ENCODE peak calls at places on chromosomes 13 and 19, in four cellular contexts. R, Q, X and L are unnamed samples.

GRCh38 chr19:45311640-45312039 is 11.0 kb downstream of the CKM start:
- DNase-seq in R (no peak), Q (no peak), X (no peak), L (no peak)

GRCh38 chr19:45291834-45292233 is 30.8 kb downstream of the CKM start:
- DNase-seq in R (no peak), Q (no peak), X (no peak), L (no peak)

GRCh38 chr13:27372896-27373295 is 51.5 kb upstream of the GTF3A start:
- DNase-seq in R (peak), Q (peak), X (no peak), L (no peak)

GRCh38 chr19:1057185-1057857 is 9.6 kb upstream of the ARHGAP45 start:
- DNase-seq in R (no peak), Q (no peak), X (no peak), L (peak)

GRCh38 chr19:7534531-7534980 is 961 bp upstream of the PNPLA6 start:
- DNase-seq in R (peak), Q (peak), X (no peak), L (no peak)

GRCh38 chr13:52737451-52737850 is 2.2 kb downstream of the CNMD start:
- DNase-seq in R (no peak), Q (no peak), X (no peak), L (no peak)

GRCh38 chr19:38115264-38115802 is 108.7 kb downstream of the DPF1 start:
- DNase-seq in R (no peak), Q (no peak), X (no peak), L (no peak)

GRCh38 chr13:110915874-110916670 is 1.2 kb upstream of the ANKRD10 start:
- DNase-seq in R (no peak), Q (no peak), X (no peak), L (no peak)

GRCh38 chr13:77724092-77724491 is 26.6 kb downstream of the SLAIN1 start:
- DNase-seq in R (no peak), Q (no peak), X (no peak), L (no peak)

GRCh38 chr13:40026174-40026585 is 370.7 kb downstream of the COG6 start:
- DNase-seq in R (no peak), Q (no peak), X (no peak), L (no peak)

GRCh38 chr19:4267101-4267900 is 11.8 kb upstream of the SHD start:
- DNase-seq in R (peak), Q (peak), X (no peak), L (peak)

GRCh38 chr13:39565036-39565949 is 37.7 kb downstream of the LHFPL6 start:
- DNase-seq in R (no peak), Q (no peak), X (no peak), L (no peak)

GRCh38 chr13:102610296-102610895 is 13.6 kb downstream of the TPP2 start:
- DNase-seq in R (no peak), Q (peak), X (no peak), L (no peak)

GRCh38 chr13:89660752-89661151 is 1686.7 kb upstream of the MIR17HG start:
- DNase-seq in R (no peak), Q (no peak), X (no peak), L (no peak)

GRCh38 chr13:107476068-107476467 is 739.3 kb downstream of the LIG4 start:
- DNase-seq in R (no peak), Q (no peak), X (no peak), L (no peak)

GRCh38 chr19:39151209-39151608 is 25.6 kb downstream of the PAK4 start:
- DNase-seq in R (no peak), Q (no peak), X (no peak), L (peak)

GRCh38 chr13:50152224-50152623 is 137.0 kb downstream of the KCNRG start:
- DNase-seq in R (no peak), Q (no peak), X (no peak), L (no peak)

GRCh38 chr19:38429055-38429810 is 3.2 kb upstream of the RASGRP4 start:
- DNase-seq in R (no peak), Q (no peak), X (no peak), L (no peak)

GRCh38 chr13:20801704-20802103 is 27.9 kb upstream of the EEF1AKMT1 start:
- DNase-seq in R (no peak), Q (no peak), X (no peak), L (no peak)

GRCh38 chr13:112735791-112736190 is 46.0 kb downstream of the ATP11A start:
- DNase-seq in R (peak), Q (no peak), X (no peak), L (peak)

GRCh38 chr13:75444016-75444415 is 38.0 kb downstream of the TBC1D4 start:
- DNase-seq in R (no peak), Q (no peak), X (no peak), L (no peak)

GRCh38 chr13:111460548-111461444 is 140.4 kb downstream of the TEX29 start:
- DNase-seq in R (peak), Q (peak), X (peak), L (no peak)

GRCh38 chr13:110333837-110334236 is 26.8 kb downstream of the COL4A2 start:
- DNase-seq in R (no peak), Q (no peak), X (no peak), L (no peak)

GRCh38 chr13:94327318-94327717 is 152.2 kb downstream of the DCT start:
- DNase-seq in R (no peak), Q (no peak), X (no peak), L (no peak)

GRCh38 chr13:23792680-23793079 is 96.5 kb downstream of the MIPEP start:
- DNase-seq in R (no peak), Q (no peak), X (no peak), L (no peak)

GRCh38 chr19:5695649-5696195 is 5.6 kb downstream of the RPL36 start:
- DNase-seq in R (no peak), Q (no peak), X (no peak), L (peak)

GRCh38 chr19:23286477-23286876 is 36.3 kb upstream of the ZNF724 start:
- DNase-seq in R (no peak), Q (no peak), X (no peak), L (no peak)

GRCh38 chr13:44197791-44198770 is 175.5 kb upstream of the SERP2 start:
- DNase-seq in R (no peak), Q (no peak), X (no peak), L (no peak)

GRCh38 chr13:67353891-67354459 is 123.8 kb upstream of the PCDH9 start:
- DNase-seq in R (no peak), Q (no peak), X (no peak), L (no peak)

GRCh38 chr13:51154029-51154555 is 43.0 kb upstream of the C13orf42 start:
- DNase-seq in R (no peak), Q (no peak), X (no peak), L (no peak)

DNA sequence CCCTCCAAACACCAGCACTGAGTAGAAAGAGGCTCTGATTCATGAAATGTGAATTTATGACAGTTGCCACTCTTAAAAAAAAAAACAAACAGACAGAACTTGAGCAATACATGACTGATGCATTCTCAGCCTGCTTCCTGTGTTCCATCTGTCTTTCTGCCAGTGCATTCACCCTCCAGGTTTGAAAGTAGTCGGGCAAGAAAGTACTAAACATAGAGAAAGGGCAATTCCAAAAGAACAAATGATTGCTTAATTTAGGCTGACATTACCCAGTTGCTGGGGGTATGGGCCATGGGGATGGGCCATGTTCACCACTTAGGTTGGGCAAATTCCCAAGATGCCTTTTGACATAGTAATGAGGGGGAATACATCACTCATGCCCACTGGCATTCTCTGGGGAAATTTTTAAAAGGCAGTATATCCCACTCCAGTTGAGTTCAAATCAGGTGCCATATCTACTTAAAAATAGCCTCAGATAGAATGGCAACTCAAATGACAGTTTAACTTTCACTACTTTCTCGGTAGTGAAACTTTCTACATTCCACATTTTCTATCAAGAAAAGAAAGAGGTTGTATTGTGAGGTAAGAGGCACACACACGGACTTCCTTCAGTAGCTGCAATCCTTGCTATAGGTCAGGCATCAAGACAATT is 5.5 kb downstream of the STARD13 start:
- DNase-seq in R (no peak), Q (no peak), X (no peak), L (no peak)
- H3K4me3 ChIP-seq in R (no peak), Q (no peak), X (no peak), L (no peak)

GRCh38 chr19:41928754-41929535 is 696 bp upstream of the ERFL start:
- DNase-seq in R (no peak), Q (peak), X (no peak), L (peak)
- TF ChIP-seq POLR2AphosphoS5 in R (no peak), Q (no peak), X (no peak), L (peak)

GRCh38 chr19:49809987-49810389 is 3.1 kb downstream of the FUZ start:
- DNase-seq in R (no peak), Q (no peak), X (no peak), L (no peak)
- H3K4me3 ChIP-seq in R (peak), Q (peak), X (peak), L (peak)

GRCh38 chr19:16447015-16447384 is 24.8 kb downstream of the EPS15L1 start:
- DNase-seq in R (peak), Q (peak), X (peak), L (peak)
- TF ChIP-seq POLR2AphosphoS5 in R (no peak), Q (no peak), X (no peak), L (peak)

DNA sequence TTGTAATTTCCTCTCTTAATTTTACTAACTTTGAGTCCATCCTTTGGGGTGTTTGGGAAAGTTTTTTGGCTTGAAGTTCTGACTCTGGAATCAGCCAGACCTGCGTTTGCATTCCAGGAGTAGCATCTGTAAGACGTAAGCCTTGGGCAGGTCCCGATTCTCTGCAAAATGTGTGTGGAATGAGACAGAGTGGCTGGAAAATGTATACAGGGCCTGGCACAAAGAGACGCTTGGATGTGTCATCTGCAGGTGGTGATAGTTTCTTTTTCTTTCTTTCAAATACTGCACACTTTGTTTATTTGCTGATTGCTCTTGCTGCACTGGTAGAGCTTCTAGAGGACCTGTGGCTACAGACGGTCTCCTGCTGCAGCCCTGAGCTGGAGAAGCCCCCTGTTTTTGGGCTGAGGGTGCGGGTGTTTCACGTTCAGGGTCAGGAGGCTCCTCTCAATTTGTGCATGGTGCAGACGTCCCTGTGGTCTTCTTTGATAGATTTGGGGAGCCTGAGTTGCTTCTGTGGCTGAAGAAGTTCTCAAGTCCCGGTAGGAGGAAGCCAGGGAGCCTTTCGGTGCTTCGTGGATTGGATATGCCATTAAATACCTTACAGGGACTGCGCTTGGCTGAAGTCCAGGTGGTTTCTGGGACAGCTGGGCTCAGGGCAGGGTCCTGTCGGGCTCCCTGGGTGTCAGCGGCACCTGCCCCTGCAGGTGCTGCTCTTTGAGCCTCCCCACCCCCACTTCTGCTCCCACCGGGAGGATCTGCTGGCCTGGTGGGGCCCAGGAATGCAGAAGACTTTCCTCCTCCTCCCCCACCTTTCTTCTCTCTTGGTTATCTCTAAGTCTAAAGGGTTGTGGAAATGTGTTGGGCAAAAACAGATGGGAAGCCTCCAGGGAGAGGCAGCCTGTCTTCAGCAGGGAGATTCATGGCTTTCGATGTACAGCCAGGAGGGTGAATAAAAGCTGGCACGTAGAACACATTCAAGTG is 44.1 kb upstream of the GAS6 start:
- DNase-seq in R (peak), Q (peak), X (no peak), L (no peak)
- H3K4me3 ChIP-seq in R (no peak), Q (no peak), X (no peak), L (no peak)

GRCh38 chr19:2226840-2227360 is 9.2 kb downstream of the PLEKHJ1 start:
- DNase-seq in R (no peak), Q (no peak), X (no peak), L (no peak)
- TF ChIP-seq POLR2AphosphoS5 in R (no peak), Q (no peak), X (no peak), L (peak)